ENCODE peak calls at places on chromosome 9, in six cellular contexts. Z is omental fat pad, F is lower leg skin, E is ovary, K is stomach, G is right lobe of liver. Y is an unnamed sample.

GRCh38 chr9:136564379-136564988 is 18.6 kb upstream of the NOTCH1 start:
- DNase-seq in F (peak), E (no peak), Z (no peak), G (peak), K (peak), Y (no peak)

GRCh38 chr9:137311971-137312851 is 10.1 kb upstream of the NRARP start:
- DNase-seq in F (no peak), Z (peak), G (peak), K (no peak), E (no peak), Y (no peak)

GRCh38 chr9:134403682-134404301 is 77.5 kb downstream of the RXRA start:
- DNase-seq in Z (no peak), K (peak), E (peak), G (peak), F (peak), Y (no peak)

GRCh38 chr9:71446081-71446480 is 322.2 kb downstream of the CEMIP2 start:
- DNase-seq in E (no peak), F (no peak), K (no peak), Z (no peak), G (no peak), Y (no peak)

GRCh38 chr9:96487949-96488348 is 38.0 kb downstream of the HABP4 start:
- DNase-seq in E (peak), K (no peak), G (peak), F (no peak), Z (no peak), Y (no peak)

GRCh38 chr9:6055213-6055612 is 39.8 kb upstream of the RANBP6 start:
- DNase-seq in K (peak), F (peak), Z (no peak), G (no peak), E (no peak), Y (peak)

GRCh38 chr9:131685753-131686706 is 53.8 kb downstream of the RAPGEF1 start:
- DNase-seq in G (no peak), K (no peak), E (no peak), F (no peak), Z (no peak), Y (no peak)

GRCh38 chr9:98263080-98263479 is 7.6 kb upstream of the TBC1D2 start:
- DNase-seq in Z (no peak), K (no peak), F (no peak), E (no peak), G (no peak), Y (no peak)

GRCh38 chr9:18490591-18491370 is 16.8 kb downstream of the ADAMTSL1 start:
- DNase-seq in G (no peak), E (no peak), K (no peak), Z (no peak), F (peak), Y (peak)

GRCh38 chr9:715743-716400 is 125.6 kb upstream of the DMRT1 start:
- DNase-seq in F (no peak), E (no peak), G (no peak), Z (no peak), K (no peak), Y (no peak)

GRCh38 chr9:14215614-14216013 is 98.3 kb downstream of the NFIB start:
- DNase-seq in Z (no peak), F (no peak), K (no peak), G (no peak), E (no peak), Y (peak)

DNA sequence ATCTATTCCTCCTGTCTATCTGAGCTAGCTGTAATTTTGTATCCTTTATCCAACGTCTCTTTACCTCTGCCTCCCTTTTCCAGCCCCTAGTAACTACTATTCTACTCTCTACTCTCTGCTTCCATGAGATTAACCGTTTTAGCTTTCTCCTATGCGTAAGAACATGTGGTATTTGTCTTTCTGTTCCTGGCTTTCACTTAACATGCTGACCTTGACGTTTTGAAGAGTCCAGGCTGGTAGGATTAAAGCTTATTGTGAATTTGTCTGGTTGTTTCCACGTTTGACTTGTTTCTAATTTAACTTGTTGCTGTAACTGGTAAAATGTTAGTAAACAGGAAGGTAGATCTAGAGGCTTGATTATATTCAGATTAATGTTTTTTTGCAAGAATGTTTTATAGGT is 385.3 kb downstream of the PSAT1 start:
- DNase-seq in Z (no peak), G (no peak), F (no peak), K (no peak), E (no peak), Y (no peak)
- TF ChIP-seq CTCF in Z (no peak), G (no peak), F (no peak), K (no peak), E (no peak), Y (no peak)

GRCh38 chr9:8419871-8420270 is 620.3 kb upstream of the DMAC1 start:
- DNase-seq in F (no peak), G (no peak), K (no peak), E (no peak), Z (no peak), Y (no peak)
- TF ChIP-seq CTCF in F (no peak), G (no peak), K (no peak), E (no peak), Z (no peak), Y (no peak)

DNA sequence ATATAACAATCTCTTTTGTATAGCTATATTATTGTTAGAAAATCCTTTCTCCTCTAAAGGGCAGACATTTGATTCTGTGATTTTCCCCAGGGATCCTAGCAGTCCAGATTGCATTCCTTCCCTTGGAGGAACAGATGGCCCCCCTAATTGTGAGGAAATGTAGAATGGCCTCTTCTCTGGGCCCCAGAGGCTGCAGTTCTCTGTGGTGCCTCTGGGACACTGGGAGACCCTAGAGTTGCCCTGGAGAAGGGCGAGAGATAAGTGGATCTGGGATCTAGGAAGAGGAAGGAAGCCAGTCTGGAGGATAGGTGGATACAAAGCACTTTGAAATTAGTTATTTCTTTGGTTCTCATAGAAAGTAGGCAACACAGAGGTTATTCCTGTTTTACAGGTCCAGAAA is 1.9 kb upstream of the HINT2 start:
- DNase-seq in E (no peak), F (no peak), K (no peak), Z (no peak), G (no peak), Y (no peak)
- TF ChIP-seq CTCF in E (no peak), F (no peak), K (no peak), Z (no peak), G (no peak), Y (no peak)

GRCh38 chr9:84024041-84024575 is 43.5 kb downstream of the RMI1 start:
- DNase-seq in K (no peak), G (no peak), F (no peak), E (no peak), Z (no peak), Y (no peak)
- TF ChIP-seq CTCF in K (no peak), G (no peak), F (no peak), E (no peak), Z (no peak), Y (no peak)

GRCh38 chr9:114172981-114173833 is 17.9 kb downstream of the COL27A1 start:
- DNase-seq in G (peak), E (peak), Z (no peak), K (no peak), F (no peak), Y (peak)

GRCh38 chr9:114169940-114170791 is 14.8 kb downstream of the COL27A1 start:
- DNase-seq in K (no peak), F (no peak), G (no peak), Z (no peak), E (peak), Y (no peak)

GRCh38 chr9:114171500-114171899 is 16.2 kb downstream of the COL27A1 start:
- DNase-seq in K (no peak), F (no peak), Z (no peak), G (peak), E (peak), Y (no peak)

GRCh38 chr9:114169029-114169939 is 13.9 kb downstream of the COL27A1 start:
- DNase-seq in K (no peak), E (peak), G (no peak), Z (no peak), F (no peak), Y (no peak)

GRCh38 chr9:114170792-114171461 is 15.6 kb downstream of the COL27A1 start:
- DNase-seq in Z (no peak), G (peak), K (no peak), F (no peak), E (peak), Y (no peak)
- TF ChIP-seq CTCF in Z (no peak), G (no peak), K (no peak), F (no peak), E (no peak), Y (no peak)

GRCh38 chr9:112174965-112175795 is at the start of gene SUSD1:
- DNase-seq in E (peak), G (peak), F (no peak), Z (no peak), K (peak), Y (no peak)
- TF ChIP-seq CTCF in E (no peak), G (no peak), F (no peak), Z (no peak), K (no peak), Y (no peak)

GRCh38 chr9:104682642-104683041 is 11.7 kb upstream of the OR13D1 start:
- DNase-seq in G (no peak), K (no peak), F (no peak), Z (no peak), E (no peak), Y (peak)
- TF ChIP-seq CTCF in G (peak), K (no peak), F (no peak), Z (no peak), E (no peak), Y (peak)

DNA sequence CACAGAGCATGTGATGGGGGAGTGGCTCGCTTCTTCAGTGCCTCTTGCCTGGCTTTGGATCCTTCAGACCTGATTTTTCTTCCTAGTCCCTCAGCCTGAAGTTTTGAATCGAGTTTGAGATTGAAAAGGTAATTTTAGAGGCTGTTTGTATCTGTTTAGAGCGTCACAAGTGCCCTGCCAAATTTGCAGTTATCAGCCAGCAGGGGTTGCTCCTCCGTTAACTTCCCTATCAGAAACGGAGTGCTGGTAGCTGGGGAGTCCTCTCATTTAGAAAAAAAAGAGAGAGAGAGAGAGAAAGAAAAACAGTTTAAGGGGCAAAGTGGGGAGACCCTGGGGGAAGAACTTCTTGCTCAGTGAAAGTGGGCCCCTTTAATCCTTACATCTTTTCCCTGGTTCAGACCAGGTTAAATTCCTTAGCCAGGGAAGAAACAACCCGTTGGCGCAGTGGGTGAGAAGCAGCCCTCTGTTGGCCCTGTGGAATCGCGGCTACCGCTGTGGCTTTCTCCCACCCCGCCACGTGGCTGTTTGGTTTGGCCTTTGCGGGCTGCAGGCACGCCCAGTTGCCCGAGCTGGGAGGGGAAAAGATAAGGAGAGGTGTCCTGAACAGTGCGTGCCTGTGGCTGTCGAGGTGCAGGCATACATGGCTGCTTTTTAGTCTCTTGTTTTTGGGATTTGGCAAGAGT is 576.7 kb upstream of the ACO1 start:
- DNase-seq in K (no peak), G (no peak), F (no peak), E (no peak), Z (no peak), Y (no peak)
- TF ChIP-seq CTCF in K (no peak), G (no peak), F (no peak), E (no peak), Z (no peak), Y (peak)

Y was measured in foreskin keratinocyte.